ENCODE peak calls at places on chromosomes 5 and 9, in four cellular contexts. G, Z, I and U are unnamed samples.
A peak's percentile ranks its signal among the peaks of the same experiment; 100 is the strongest.

GRCh38 chr9:112664541-112664940 is 53.4 kb downstream of the INIP start:
- DNase-seq in G (no peak), Z (no peak), I (no peak), U (no peak)

GRCh38 chr5:132050136-132050535 is 10.3 kb upstream of the IL3 start:
- DNase-seq in G (peak; percentile 4), Z (no peak), I (no peak), U (no peak)

GRCh38 chr5:172344855-172345254 is 61.3 kb upstream of the UBTD2 start:
- DNase-seq in G (no peak), Z (no peak), I (no peak), U (no peak)

GRCh38 chr9:137828527-137829259 is 48.9 kb upstream of the CACNA1B start:
- DNase-seq in G (no peak), Z (no peak), I (no peak), U (no peak)

GRCh38 chr5:168790037-168790635 is 211.0 kb upstream of the PANK3 start:
- DNase-seq in G (no peak), Z (no peak), I (no peak), U (no peak)

GRCh38 chr5:32044904-32045303 is 129.2 kb downstream of the GOLPH3 start:
- DNase-seq in G (no peak), Z (no peak), I (no peak), U (peak; percentile 44)

GRCh38 chr9:88824711-88825110 is 166.6 kb upstream of the S1PR3 start:
- DNase-seq in G (no peak), Z (no peak), I (no peak), U (no peak)

GRCh38 chr5:134539732-134540131 is 14.3 kb downstream of the JADE2 start:
- DNase-seq in G (no peak), Z (no peak), I (no peak), U (no peak)

GRCh38 chr9:124011460-124012301 is at the start of gene LHX2:
- DNase-seq in G (peak; percentile 6), Z (no peak), I (peak; percentile 41), U (no peak)

GRCh38 chr5:94422819-94423218 is 195.6 kb downstream of the KIAA0825 start:
- DNase-seq in G (no peak), Z (no peak), I (no peak), U (no peak)

GRCh38 chr9:16318516-16319060 is 551.9 kb downstream of the BNC2 start:
- DNase-seq in G (no peak), Z (no peak), I (no peak), U (no peak)